ENCODE peak calls at places on chromosomes 3 and 15, in seven cellular contexts. C is activated CD4-positive, alpha-beta T cell treated with anti-CD3 and anti-CD28 coated beads, Interleukin-2, amount 10 ng/mL, durations not matched to agents 24 days and 14 days; B is SK-N-DZ; L is NCI-H345; J is central memory CD4-positive, alpha-beta T cell; A is fibroblast of lung; Z is NCI-H2029. D is an unnamed sample.

GRCh38 chr15:81126887-81127286 is 7.2 kb upstream of the CFAP161 start:
- DNase-seq in B (no peak), A (peak; percentile 12), J (no peak), C (no peak), Z (no peak), L (no peak), D (no peak)

GRCh38 chr3:170178631-170179030 is 2.9 kb downstream of the PHC3 start:
- DNase-seq in Z (no peak), L (no peak), J (peak; percentile 72), C (peak; percentile 88), A (no peak), B (no peak), D (peak; percentile 55)

GRCh38 chr15:83436513-83437158 is 10.5 kb upstream of the SH3GL3 start:
- DNase-seq in A (peak; percentile 72), J (no peak), L (no peak), C (peak; percentile 49), B (peak; percentile 48), Z (no peak), D (no peak)

GRCh38 chr3:55206000-55206399 is 278.1 kb upstream of the LRTM1 start:
- DNase-seq in J (no peak), B (no peak), C (no peak), A (peak; percentile 26), Z (no peak), L (no peak), D (no peak)

GRCh38 chr3:27677554-27677953 is 44.6 kb downstream of the EOMES start:
- DNase-seq in L (no peak), B (no peak), A (peak; percentile 99), C (no peak), J (no peak), Z (no peak), D (no peak)

GRCh38 chr3:61704807-61705206 is 143.4 kb downstream of the PTPRG start:
- DNase-seq in C (no peak), Z (no peak), A (no peak), J (no peak), L (no peak), B (no peak), D (no peak)

GRCh38 chr3:3461317-3461716 is 281.8 kb upstream of the CRBN start:
- DNase-seq in C (no peak), Z (no peak), B (no peak), L (no peak), J (no peak), A (no peak), D (no peak)

GRCh38 chr3:54567949-54568348 is 359.9 kb downstream of the LRTM1 start:
- DNase-seq in A (no peak), L (no peak), B (no peak), Z (no peak), J (no peak), C (no peak), D (no peak)

GRCh38 chr3:64196236-64196929 is 28.9 kb downstream of the PRICKLE2 start:
- DNase-seq in J (no peak), A (no peak), B (no peak), Z (no peak), L (no peak), C (no peak), D (no peak)

GRCh38 chr3:171417813-171418212 is 42.4 kb downstream of the TNIK start:
- DNase-seq in J (no peak), L (no peak), B (no peak), Z (no peak), A (peak; percentile 91), C (no peak), D (no peak)

GRCh38 chr3:12891391-12891984 is 50.1 kb upstream of the RPL32 start:
- DNase-seq in B (no peak), C (no peak), J (no peak), L (no peak), A (no peak), Z (no peak), D (no peak)

GRCh38 chr15:43410572-43411214 is 39.8 kb downstream of the TUBGCP4 start:
- DNase-seq in J (no peak), A (peak; percentile 2), L (no peak), B (no peak), C (no peak), Z (no peak), D (no peak)

GRCh38 chr3:177836671-177837070 is 639.4 kb upstream of the TBL1XR1 start:
- DNase-seq in Z (no peak), A (peak; percentile 76), J (no peak), B (peak; percentile 66), C (no peak), L (no peak), D (no peak)

GRCh38 chr15:74833376-74834107 is 7.1 kb downstream of the CPLX3 start:
- DNase-seq in J (no peak), A (no peak), C (no peak), L (no peak), B (no peak), Z (no peak), D (no peak)

GRCh38 chr3:81909756-81910155 is 148.3 kb upstream of the GBE1 start:
- DNase-seq in Z (no peak), L (no peak), B (no peak), A (no peak), C (no peak), J (no peak), D (no peak)

GRCh38 chr3:113247664-113248458 is 36.5 kb downstream of the BOC start:
- DNase-seq in Z (no peak), B (no peak), C (no peak), J (no peak), L (no peak), A (no peak), D (no peak)

GRCh38 chr3:185820973-185821758 is 3.7 kb downstream of the IGF2BP2 start:
- DNase-seq in B (peak; percentile 23), Z (no peak), A (peak; percentile 92), C (no peak), L (no peak), J (no peak), D (no peak)

GRCh38 chr3:22887664-22888291 is 315.3 kb upstream of the UBE2E2 start:
- DNase-seq in B (no peak), Z (peak; percentile 13), J (no peak), C (no peak), L (peak; percentile 16), A (peak; percentile 61), D (no peak)

GRCh38 chr3:129224984-129225393 is 24.4 kb upstream of the COPG1 start:
- DNase-seq in Z (peak; percentile 57), B (no peak), L (no peak), C (peak; percentile 75), J (no peak), A (peak; percentile 82), D (no peak)

GRCh38 chr3:40800343-40800742 is 275.6 kb downstream of the ZNF621 start:
- DNase-seq in Z (peak; percentile 5), B (no peak), A (peak; percentile 56), C (no peak), J (no peak), L (no peak), D (no peak)

GRCh38 chr3:18062289-18063025 is 320.0 kb upstream of the TBC1D5 start:
- DNase-seq in B (no peak), Z (no peak), L (no peak), A (peak; percentile 39), J (no peak), C (no peak), D (no peak)

GRCh38 chr3:31275038-31275562 is 257.6 kb upstream of the STT3B start:
- DNase-seq in C (no peak), A (peak; percentile 63), L (no peak), Z (no peak), B (no peak), J (no peak), D (no peak)

GRCh38 chr15:36899696-36900095 is 200.7 kb downstream of the MEIS2 start:
- DNase-seq in L (no peak), A (no peak), C (no peak), J (no peak), Z (no peak), B (no peak), D (no peak)

GRCh38 chr3:127354761-127355160 is 66.9 kb upstream of the PRR20G start:
- DNase-seq in C (no peak), L (no peak), B (no peak), A (no peak), J (no peak), Z (no peak), D (no peak)

GRCh38 chr3:78906245-78906644 is 861.6 kb downstream of the ROBO1 start:
- DNase-seq in A (no peak), J (no peak), L (peak; percentile 65), Z (peak; percentile 40), C (no peak), B (no peak), D (no peak)

GRCh38 chr3:72800869-72801268 is 47.4 kb downstream of the SHQ1 start:
- DNase-seq in B (no peak), A (no peak), J (no peak), Z (no peak), L (no peak), C (no peak), D (no peak)

D was measured in immature natural killer cell.